ENCODE peak calls at places on chromosome 11, in five cellular contexts. L, M, N, A and T are unnamed samples.

GRCh38 chr11:78392854-78393253 is 24.8 kb downstream of the GAB2 start:
- DNase-seq in L (no peak), M (no peak), N (no peak), A (no peak), T (no peak)

GRCh38 chr11:8005556-8005955 is 18.4 kb downstream of the EIF3F start:
- DNase-seq in L (no peak), M (no peak), N (no peak), A (no peak), T (no peak)

GRCh38 chr11:117192401-117192875 is 6.7 kb upstream of the TAGLN start:
- DNase-seq in L (no peak), M (no peak), N (no peak), A (no peak), T (peak; percentile 33)

GRCh38 chr11:94521684-94522083 is 9.4 kb downstream of the C11orf97 start:
- DNase-seq in L (no peak), M (no peak), N (peak; percentile 34), A (no peak), T (no peak)

GRCh38 chr11:134763030-134763388 is 351.0 kb upstream of the B3GAT1 start:
- DNase-seq in L (no peak), M (no peak), N (peak; percentile 6), A (no peak), T (no peak)

GRCh38 chr11:123357990-123358827 is 71.9 kb upstream of the GRAMD1B start:
- DNase-seq in L (no peak), M (no peak), N (peak; percentile 32), A (peak; percentile 15), T (no peak)

GRCh38 chr11:74090701-74091100 is 80.1 kb downstream of the C2CD3 start:
- DNase-seq in L (no peak), M (no peak), N (peak; percentile 11), A (peak; percentile 6), T (no peak)

GRCh38 chr11:69148806-69149205 is 6.9 kb upstream of the SMIM38 start:
- DNase-seq in L (peak; percentile 27), M (no peak), N (no peak), A (no peak), T (no peak)

GRCh38 chr11:118878187-118878586 is 5.5 kb upstream of the CXCR5 start:
- DNase-seq in L (no peak), M (no peak), N (no peak), A (peak; percentile 59), T (no peak)